ENCODE peak calls at places on chromosomes 12 and 14, in nine cellular contexts. D is colonic mucosa; K is heart right ventricle; Z is IMR-90; Y is adrenal gland; B is vagina; T is CD4-positive, alpha-beta T cell; P is CD8-positive, alpha-beta T cell; W is brain microvascular endothelial cell. H is an unnamed sample.

GRCh38 chr12:66092559-66093269 is 37.8 kb downstream of the LLPH start:
- DNase-seq in P (no peak), D (no peak), Z (peak), T (no peak), W (no peak), K (no peak), B (no peak), Y (no peak), H (no peak)

GRCh38 chr14:32382704-32383103 is 53.6 kb downstream of the AKAP6 start:
- DNase-seq in W (no peak), B (no peak), P (no peak), K (no peak), T (no peak), D (no peak), Y (no peak), Z (no peak), H (peak)

GRCh38 chr12:130813436-130813835 is 25.6 kb downstream of the STX2 start:
- DNase-seq in K (no peak), T (no peak), Z (no peak), B (no peak), P (no peak), W (no peak), D (no peak), Y (no peak), H (no peak)

GRCh38 chr14:89060191-89060590 is 235.7 kb downstream of the TTC8 start:
- DNase-seq in B (no peak), K (no peak), T (no peak), Z (peak), D (no peak), W (no peak), P (no peak), Y (no peak), H (no peak)

GRCh38 chr12:18998343-18999270 is 130.9 kb upstream of the PLEKHA5 start:
- DNase-seq in Y (no peak), P (no peak), Z (peak), T (no peak), W (peak), D (no peak), B (no peak), K (no peak), H (peak)

GRCh38 chr12:43425361-43425760 is 126.6 kb downstream of the ADAMTS20 start:
- DNase-seq in B (no peak), K (no peak), Y (no peak), W (no peak), Z (no peak), T (no peak), P (no peak), D (no peak), H (no peak)

GRCh38 chr12:130748786-130749185 is 32.7 kb upstream of the RIMBP2 start:
- DNase-seq in P (no peak), T (no peak), K (no peak), B (no peak), W (no peak), Z (no peak), Y (no peak), D (no peak), H (no peak)

GRCh38 chr14:55864890-55865655 is 253.1 kb upstream of the PELI2 start:
- DNase-seq in P (no peak), Y (no peak), B (no peak), T (no peak), W (no peak), K (no peak), Z (no peak), D (no peak), H (no peak)

GRCh38 chr12:113329022-113329790 is 5.7 kb downstream of the SLC8B1 start:
- DNase-seq in Y (no peak), B (no peak), W (no peak), P (no peak), D (no peak), K (no peak), Z (no peak), T (no peak), H (no peak)

GRCh38 chr14:103696027-103696402 is 19.2 kb downstream of the XRCC3 start:
- DNase-seq in T (no peak), Y (no peak), K (no peak), B (no peak), D (no peak), W (no peak), P (no peak), Z (no peak), H (no peak)

DNA sequence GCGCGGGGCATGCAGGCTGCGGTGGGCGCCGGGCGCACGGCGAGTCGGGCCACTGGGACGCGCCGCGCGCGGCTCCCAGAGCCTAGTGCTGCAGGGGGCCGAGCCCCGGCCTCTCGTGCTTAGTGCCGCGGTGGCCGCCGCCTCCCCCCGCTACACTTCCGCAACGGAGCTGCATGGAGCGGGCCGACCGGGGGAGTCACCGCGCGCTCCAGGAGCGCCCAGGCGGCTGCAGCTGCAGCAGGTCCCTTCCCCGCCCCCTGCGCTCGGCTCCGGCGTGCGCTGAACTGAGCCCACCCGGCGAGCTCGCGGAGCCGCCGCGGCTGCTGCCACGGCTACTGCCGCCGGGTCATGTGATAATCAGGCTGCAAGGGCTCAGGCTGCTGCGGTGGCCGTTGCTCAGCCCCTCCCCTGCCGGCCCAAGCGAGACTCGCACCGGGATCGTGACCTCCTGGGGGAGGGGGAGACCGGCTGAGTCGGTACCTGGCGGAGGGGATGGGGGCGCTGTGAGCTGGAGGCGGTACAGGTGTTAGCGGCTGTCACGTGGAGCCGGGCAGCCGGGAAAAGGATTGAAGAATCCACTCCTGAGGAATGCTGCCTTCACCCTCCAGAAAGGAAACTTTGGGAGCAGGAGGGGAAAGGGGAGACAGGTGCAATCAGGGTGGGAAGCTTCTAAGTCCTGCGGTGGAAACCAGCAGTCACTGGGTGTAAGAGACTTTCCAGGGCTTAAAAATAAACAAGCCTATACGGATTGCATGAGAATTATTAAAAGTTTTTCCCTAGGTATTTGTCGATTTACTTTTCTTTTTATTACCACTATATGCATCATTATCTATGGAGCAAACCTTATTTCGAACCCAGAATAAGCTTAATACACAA is at the start of gene PPM1H:
- DNase-seq in K (peak), D (peak), W (peak), P (no peak), Y (peak), B (no peak), T (no peak), Z (peak), H (peak)
- TF ChIP-seq CTCF in K (peak), D (peak), W (peak), P (no peak), Y (peak), B (no peak), T (no peak), Z (no peak), H (peak)

GRCh38 chr12:50788562-50788961 is 24.7 kb downstream of the ATF1 start:
- DNase-seq in P (no peak), Z (peak), K (no peak), W (peak), T (no peak), Y (no peak), B (no peak), D (no peak), H (no peak)
- H3K27ac ChIP-seq in P (no peak), Z (peak), K (no peak), W (no peak), T (no peak), Y (no peak), B (no peak), D (no peak), H (peak)

GRCh38 chr12:64387201-64387816 is 3.2 kb downstream of the C12orf56 start:
- DNase-seq in T (no peak), W (no peak), D (no peak), Y (no peak), P (no peak), Z (no peak), B (no peak), K (no peak), H (no peak)

GRCh38 chr12:64392221-64392620 is 1.7 kb upstream of the C12orf56 start:
- DNase-seq in Y (no peak), K (no peak), D (no peak), Z (peak), W (peak), T (no peak), P (no peak), B (no peak), H (peak)

GRCh38 chr12:64385468-64385867 is 5.1 kb downstream of the C12orf56 start:
- DNase-seq in D (no peak), Y (no peak), P (no peak), K (no peak), T (no peak), B (no peak), W (peak), Z (peak), H (peak)

GRCh38 chr12:64389154-64389553 is 1.4 kb downstream of the C12orf56 start:
- DNase-seq in T (no peak), K (no peak), B (peak), Y (no peak), D (no peak), W (no peak), P (no peak), Z (no peak), H (no peak)

DNA sequence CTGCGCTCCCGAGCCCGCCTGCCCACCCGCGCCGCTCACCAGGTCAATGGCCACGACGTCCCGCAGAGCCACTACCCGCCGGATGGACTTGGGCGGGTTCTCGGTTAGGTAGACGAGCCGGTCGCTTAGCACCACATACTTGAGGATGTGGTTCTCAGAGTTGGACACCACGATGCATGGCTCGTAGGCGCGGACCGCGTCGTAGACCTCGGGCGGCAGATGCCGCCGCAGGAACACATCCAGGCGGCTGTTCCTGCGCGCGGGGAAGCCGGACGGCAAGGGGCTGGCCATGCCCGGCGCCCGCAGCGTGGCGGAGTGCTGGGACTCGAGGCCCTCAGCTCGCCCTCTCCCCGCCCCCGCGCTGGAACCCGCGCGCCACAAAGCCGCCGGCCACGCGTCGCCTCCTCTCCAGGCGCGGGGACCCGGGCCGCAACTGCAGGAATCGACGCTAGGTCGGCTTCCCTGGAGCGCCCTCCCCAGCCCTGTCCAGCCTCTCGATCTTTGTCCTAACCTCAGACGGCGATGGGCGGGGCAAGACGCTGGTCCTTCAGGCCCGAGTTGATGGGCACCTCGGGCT is at the start of gene C12orf56:
- DNase-seq in K (no peak), P (no peak), Y (no peak), D (peak), B (peak), T (no peak), Z (no peak), W (no peak), H (peak)
- TF ChIP-seq CTCF in K (no peak), P (no peak), Y (no peak), D (no peak), B (no peak), T (no peak), Z (no peak), W (no peak), H (no peak)

DNA sequence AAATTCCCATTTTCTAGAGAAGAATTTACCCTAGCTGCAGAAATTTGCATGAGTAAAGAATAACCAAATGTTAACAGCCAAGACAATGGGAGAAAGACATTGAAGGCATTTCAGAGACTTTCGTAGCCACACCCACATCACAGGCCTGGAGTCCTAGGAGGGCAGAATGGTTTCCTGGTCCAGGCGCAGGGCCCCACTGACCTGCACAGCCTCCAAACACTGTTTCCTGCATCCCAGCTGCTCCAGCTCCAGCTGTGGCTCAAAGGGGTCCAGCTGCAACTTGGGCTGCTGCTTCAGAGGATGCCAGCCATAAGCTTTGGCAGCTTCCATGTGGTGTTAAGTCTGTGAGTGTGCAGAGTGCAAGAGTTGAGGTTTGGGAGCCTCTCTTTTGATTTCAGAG is 6.5 kb upstream of the PRR4 start:
- DNase-seq in B (no peak), W (no peak), P (no peak), Y (no peak), T (no peak), K (no peak), Z (no peak), D (no peak), H (no peak)
- H3K27ac ChIP-seq in B (no peak), W (no peak), P (no peak), Y (no peak), T (no peak), K (no peak), Z (no peak), D (no peak), H (no peak)

DNA sequence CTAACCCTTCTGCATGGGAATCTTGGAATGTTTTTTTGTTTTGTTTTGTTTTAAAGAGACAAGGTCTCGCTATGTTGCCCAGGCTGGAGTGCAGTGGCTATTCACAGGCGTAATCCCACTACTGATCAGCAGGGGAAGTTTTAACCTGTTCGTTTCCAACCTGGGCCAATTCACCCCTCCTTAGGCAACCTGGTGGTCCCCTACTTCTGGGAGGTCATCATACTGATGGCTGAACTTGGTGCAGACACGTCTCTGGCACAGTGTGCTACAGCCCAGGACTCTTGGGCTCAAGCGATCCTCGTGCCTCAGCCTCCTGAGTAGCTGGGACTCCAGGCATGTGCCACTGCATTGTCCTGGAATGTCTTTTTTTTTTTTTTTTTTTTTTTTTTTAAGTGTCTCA is 48.9 kb upstream of the ISM2 start:
- DNase-seq in W (no peak), P (no peak), T (no peak), B (no peak), K (no peak), D (no peak), Y (no peak), Z (no peak), H (no peak)
- TF ChIP-seq CTCF in W (peak), P (no peak), T (no peak), B (no peak), K (no peak), D (no peak), Y (no peak), Z (no peak), H (no peak)

GRCh38 chr14:65948302-65948701 is 535.8 kb downstream of the FUT8 start:
- DNase-seq in P (no peak), Z (no peak), W (no peak), Y (no peak), T (no peak), D (no peak), K (no peak), B (no peak), H (no peak)
- H3K27ac ChIP-seq in P (no peak), Z (no peak), W (no peak), Y (no peak), T (no peak), D (no peak), K (no peak), B (no peak), H (no peak)

DNA sequence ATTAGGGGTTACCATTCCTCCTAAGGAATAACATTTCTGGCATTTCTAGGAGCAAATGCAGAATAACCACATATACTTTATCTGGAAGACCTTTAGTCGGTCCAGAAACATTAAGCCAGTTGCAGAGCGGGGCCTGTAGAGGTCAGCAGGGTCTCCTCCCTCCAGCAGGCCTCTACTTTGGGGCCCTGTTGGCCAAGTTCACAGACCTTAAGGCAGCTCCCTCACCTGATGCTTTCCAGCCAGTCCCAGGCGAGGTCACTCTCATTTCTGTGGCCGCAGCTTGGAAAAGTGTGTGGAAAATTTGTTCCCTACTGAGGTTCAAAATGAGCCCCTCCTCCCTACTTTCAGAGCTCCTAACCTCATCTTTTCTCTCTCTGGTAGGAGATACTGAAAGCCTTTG is 74.1 kb downstream of the ESR2 start:
- DNase-seq in T (no peak), Y (peak), Z (no peak), K (no peak), W (no peak), D (no peak), P (no peak), B (no peak), H (no peak)
- TF ChIP-seq CTCF in T (no peak), Y (no peak), Z (no peak), K (no peak), W (no peak), D (no peak), P (no peak), B (no peak), H (no peak)

GRCh38 chr12:2190896-2191533 is 138.2 kb downstream of the CACNA1C start:
- DNase-seq in Y (no peak), Z (no peak), D (no peak), P (no peak), K (no peak), B (no peak), T (no peak), W (no peak), H (no peak)

GRCh38 chr12:2194060-2194459 is 141.3 kb downstream of the CACNA1C start:
- DNase-seq in D (no peak), Z (no peak), W (no peak), T (no peak), P (no peak), B (no peak), Y (no peak), K (no peak), H (no peak)

GRCh38 chr12:2191534-2192153 is 138.9 kb downstream of the CACNA1C start:
- DNase-seq in P (no peak), W (no peak), B (no peak), D (no peak), T (no peak), K (no peak), Z (no peak), Y (no peak), H (no peak)

GRCh38 chr12:2190085-2190484 is 137.3 kb downstream of the CACNA1C start:
- DNase-seq in P (no peak), T (no peak), D (no peak), Z (no peak), Y (no peak), K (no peak), B (no peak), W (no peak), H (no peak)

GRCh38 chr12:2192231-2192630 is 139.4 kb downstream of the CACNA1C start:
- DNase-seq in Z (no peak), Y (no peak), K (no peak), D (no peak), W (no peak), B (no peak), P (no peak), T (no peak), H (no peak)
- H3K27ac ChIP-seq in Z (no peak), Y (no peak), K (no peak), D (no peak), W (no peak), B (no peak), P (no peak), T (no peak), H (no peak)

H was measured in RWPE1.